ENCODE peak calls at places on chromosomes 2 and 18, in eight cellular contexts. K is neural progenitor cell; Z is BE2C; B is CD8-positive, alpha-beta T cell; N is adrenal gland; M is GM12878; I is ovary; C is cardiac muscle cell. H is an unnamed sample.

GRCh38 chr2:60092781-60093180 is 460.7 kb downstream of the BCL11A start:
- DNase-seq in C (no peak), K (no peak), M (no peak), I (no peak), B (no peak), Z (no peak), N (no peak), H (no peak)

GRCh38 chr2:174112073-174112472 is 136.3 kb downstream of the OLA1 start:
- DNase-seq in Z (no peak), C (no peak), I (no peak), B (no peak), M (no peak), N (no peak), K (no peak), H (no peak)

GRCh38 chr2:162118166-162119031 is 33.6 kb downstream of the GCG start:
- DNase-seq in Z (no peak), K (no peak), C (peak; percentile 64), B (no peak), M (no peak), I (no peak), N (peak; percentile 60), H (peak; percentile 60)

GRCh38 chr2:131112477-131113027 is 7.4 kb downstream of the PLEKHB2 start:
- DNase-seq in Z (no peak), K (no peak), I (no peak), M (no peak), N (no peak), C (peak; percentile 45), B (no peak), H (peak; percentile 39)

GRCh38 chr2:194252127-194252526 is 1404.9 kb upstream of the SLC39A10 start:
- DNase-seq in K (no peak), I (no peak), C (no peak), Z (no peak), M (no peak), B (no peak), N (no peak), H (no peak)

GRCh38 chr2:10272464-10272863 is 30.2 kb upstream of the HPCAL1 start:
- DNase-seq in M (no peak), K (no peak), N (peak; percentile 80), I (no peak), B (no peak), Z (peak; percentile 2), C (no peak), H (no peak)

GRCh38 chr2:219010162-219010756 is 17.0 kb upstream of the CRYBA2 start:
- DNase-seq in I (no peak), Z (no peak), N (no peak), K (peak; percentile 52), C (no peak), M (no peak), B (no peak), H (peak; percentile 8)

GRCh38 chr2:212535963-212536362 is 2.6 kb downstream of the ERBB4 start:
- DNase-seq in C (no peak), Z (peak; percentile 9), B (no peak), K (peak; percentile 15), M (no peak), I (no peak), N (no peak), H (no peak)

GRCh38 chr2:121055088-121055487 is 229.9 kb downstream of the TFCP2L1 start:
- DNase-seq in M (no peak), I (no peak), N (no peak), B (no peak), K (no peak), C (no peak), Z (no peak), H (no peak)

GRCh38 chr2:174325932-174326879 is 8.5 kb upstream of the SP9 start:
- DNase-seq in B (no peak), I (no peak), M (no peak), K (peak; percentile 67), N (no peak), Z (no peak), C (peak; percentile 61), H (no peak)

GRCh38 chr2:67879586-67880290 is 183.1 kb downstream of the C1D start:
- DNase-seq in K (no peak), B (no peak), M (no peak), N (no peak), Z (no peak), C (peak; percentile 25), I (no peak), H (peak; percentile 29)

GRCh38 chr2:216109962-216110614 is 940 bp downstream of the XRCC5 start:
- DNase-seq in I (no peak), B (no peak), K (peak; percentile 39), Z (no peak), N (no peak), M (no peak), C (peak; percentile 58), H (peak; percentile 69)

GRCh38 chr2:139369423-139370409 is 589.5 kb upstream of the NXPH2 start:
- DNase-seq in B (no peak), Z (no peak), I (no peak), K (no peak), N (no peak), M (no peak), C (no peak), H (no peak)

GRCh38 chr2:234302664-234302991 is 194.3 kb downstream of the ARL4C start:
- DNase-seq in B (no peak), M (no peak), Z (no peak), N (no peak), C (no peak), I (no peak), K (no peak), H (no peak)

GRCh38 chr2:211867845-211868361 is 670.7 kb downstream of the ERBB4 start:
- DNase-seq in K (no peak), I (no peak), N (no peak), B (no peak), M (no peak), C (no peak), Z (no peak), H (peak; percentile 43)

GRCh38 chr2:113324684-113325160 is 46.0 kb upstream of the PAX8 start:
- DNase-seq in M (no peak), C (peak; percentile 74), N (peak; percentile 76), K (peak; percentile 84), B (no peak), I (peak; percentile 19), Z (peak; percentile 56), H (peak; percentile 57)

GRCh38 chr2:106575955-106576354 is 88.8 kb downstream of the CD8B2 start:
- DNase-seq in C (peak; percentile 91), Z (peak; percentile 27), I (peak; percentile 37), K (peak; percentile 73), M (no peak), N (no peak), B (no peak), H (peak; percentile 80)

GRCh38 chr18:24400587-24400986 is 3.0 kb upstream of the OSBPL1A start:
- DNase-seq in I (no peak), Z (no peak), N (no peak), C (no peak), K (no peak), M (no peak), B (no peak), H (no peak)

GRCh38 chr18:57984490-57985109 is 59.4 kb upstream of the NEDD4L start:
- DNase-seq in I (no peak), M (no peak), N (no peak), C (no peak), B (no peak), Z (no peak), K (no peak), H (no peak)

DNA sequence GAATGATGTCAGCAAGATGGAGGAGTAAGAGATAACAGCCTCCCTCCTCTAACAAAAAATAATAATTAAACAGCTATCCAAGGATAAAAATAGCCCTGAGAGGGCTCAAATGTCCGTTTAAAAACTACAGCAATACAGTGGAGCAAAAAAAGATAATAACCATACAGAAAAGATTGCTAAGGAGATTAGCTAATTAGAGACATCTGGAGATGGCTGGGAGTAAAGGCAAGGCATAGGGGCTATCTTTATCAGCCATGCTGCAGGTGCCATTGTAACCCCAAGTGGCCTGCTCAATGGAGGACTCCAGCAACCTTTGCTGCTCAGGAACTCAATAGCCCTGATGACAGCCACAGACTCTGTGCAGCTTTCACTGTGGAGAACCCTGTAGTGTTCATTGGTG is 42.7 kb downstream of the MDH1 start:
- DNase-seq in N (no peak), C (no peak), B (no peak), Z (peak; percentile 12), M (no peak), I (no peak), K (no peak), H (no peak)
- H3K4me3 ChIP-seq in N (no peak overlapping the region), C (no peak overlapping the region), B (no peak overlapping the region), Z (no peak overlapping the region), M (no peak overlapping the region), I (no peak overlapping the region), K (no peak overlapping the region), H (no peak overlapping the region)

GRCh38 chr2:197782121-197782520 is 3.0 kb downstream of the BOLL start:
- DNase-seq in M (no peak), N (no peak), K (no peak), Z (no peak), C (no peak), I (no peak), B (no peak), H (no peak)

GRCh38 chr2:197784956-197785941 is at the start of gene BOLL:
- DNase-seq in N (no peak), C (no peak), B (no peak), M (no peak), Z (peak; percentile 6), K (no peak), I (no peak), H (no peak)

GRCh38 chr2:197786010-197786877 is 1.1 kb upstream of the BOLL start:
- DNase-seq in Z (peak; percentile 34), N (peak; percentile 37), I (no peak), K (peak; percentile 76), M (no peak), B (no peak), C (no peak), H (no peak)
- TF ChIP-seq CTCF in Z (peak; percentile 49), N (peak; percentile 45), I (no peak), K (peak; percentile 73), M (peak; percentile 78), B (peak; percentile 56), C (peak; percentile 57), H (peak; percentile 33)

DNA sequence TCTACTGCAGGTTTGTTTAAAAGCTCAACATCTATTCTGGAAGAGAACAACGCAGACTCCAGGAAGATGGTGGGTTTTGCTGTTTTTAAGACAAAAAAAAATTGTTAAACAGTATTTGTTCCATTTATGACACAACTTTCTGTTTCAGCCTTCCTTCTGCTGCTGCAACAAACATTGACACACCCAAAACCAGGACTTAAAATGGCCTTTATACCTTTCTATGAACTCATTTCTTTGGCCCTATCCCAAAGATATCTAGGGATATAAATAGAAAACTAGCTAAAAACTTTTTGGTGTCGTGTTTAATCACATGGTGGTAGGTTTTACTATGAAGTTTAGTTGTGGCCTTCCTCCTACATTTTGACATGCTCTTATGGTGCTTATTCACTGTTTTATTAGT is 964 bp upstream of the GALNT3 start:
- DNase-seq in M (no peak), K (no peak), C (no peak), I (no peak), N (no peak), Z (no peak), B (no peak), H (no peak)
- H3K4me3 ChIP-seq in M (peak overlapping the region; percentile 71), K (no peak overlapping the region), C (no peak overlapping the region), I (peak overlapping the region; percentile 43), N (no peak overlapping the region), Z (no peak overlapping the region), B (peak overlapping the region; percentile 42), H (no peak overlapping the region)

DNA sequence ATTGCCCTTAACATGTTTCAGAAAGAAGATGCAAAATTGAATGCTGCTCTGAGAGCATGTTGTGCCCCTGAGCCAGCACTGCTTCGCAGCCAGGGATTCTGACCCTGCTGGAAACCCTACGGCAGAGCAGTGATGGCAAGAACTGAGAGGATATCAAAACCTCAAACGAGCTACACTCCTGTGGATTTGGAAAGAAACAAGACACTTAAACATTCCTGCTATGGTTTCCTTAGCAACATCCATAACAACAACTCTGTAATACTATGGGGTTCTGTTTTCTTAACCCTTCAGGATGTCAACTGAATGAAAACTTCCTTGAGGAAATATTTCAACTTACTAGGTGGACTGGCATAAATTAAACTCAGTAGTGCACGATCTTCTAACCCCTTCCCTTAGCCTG is 649.1 kb downstream of the NYAP2 start:
- DNase-seq in C (peak; percentile 83), I (no peak), N (no peak), M (no peak), K (peak; percentile 32), B (no peak), Z (no peak), H (peak; percentile 83)
- TF ChIP-seq CTCF in C (no peak), I (no peak), N (no peak), M (no peak), K (no peak), B (no peak), Z (no peak), H (no peak)